ENCODE peak calls at places on chromosomes 1 and 21, in five cellular contexts. M is naive thymus-derived CD4-positive, alpha-beta T cell; G is GM23338; N is endodermal cell; Z is spleen. W is an unnamed sample.

GRCh38 chr1:233261206-233261605 is 34.3 kb downstream of the PCNX2 start:
- DNase-seq in M (no peak), G (no peak), N (no peak), Z (no peak), W (no peak)

GRCh38 chr1:168638884-168639283 is 62.5 kb downstream of the XCL1 start:
- DNase-seq in M (no peak), G (no peak), N (no peak), Z (no peak), W (no peak)

GRCh38 chr1:23699280-23700179 is 7.9 kb downstream of the RPL11 start:
- DNase-seq in M (no peak), G (no peak), N (no peak), Z (no peak), W (no peak)

GRCh38 chr1:227887697-227888403 is 59.9 kb downstream of the WNT9A start:
- DNase-seq in M (no peak), G (peak; percentile 79), N (peak; percentile 76), Z (peak; percentile 78), W (peak; percentile 92)

GRCh38 chr1:107138767-107139445 is 1.9 kb upstream of the NTNG1 start:
- DNase-seq in M (no peak), G (peak; percentile 11), N (peak; percentile 44), Z (no peak), W (no peak)

GRCh38 chr1:88293791-88294190 is 390.3 kb upstream of the PKN2 start:
- DNase-seq in M (no peak), G (no peak), N (no peak), Z (no peak), W (no peak)

GRCh38 chr1:34899471-34899870 is 30.0 kb downstream of the DLGAP3 start:
- DNase-seq in M (no peak), G (no peak), N (peak; percentile 24), Z (no peak), W (no peak)

GRCh38 chr1:155012760-155013602 is 10.4 kb downstream of the ZBTB7B start:
- DNase-seq in M (no peak), G (no peak), N (no peak), Z (peak; percentile 69), W (no peak)

GRCh38 chr1:152487871-152488270 is 22.7 kb upstream of the LCE5A start:
- DNase-seq in M (no peak), G (no peak), N (no peak), Z (no peak), W (no peak)

GRCh38 chr1:6003568-6004411 is 11.6 kb upstream of the NPHP4 start:
- DNase-seq in M (no peak), G (no peak), N (peak; percentile 76), Z (peak; percentile 35), W (no peak)

GRCh38 chr1:246002725-246003441 is 504.2 kb downstream of the SMYD3 start:
- DNase-seq in M (peak; percentile 73), G (peak; percentile 93), N (peak; percentile 97), Z (peak; percentile 94), W (peak; percentile 84)

GRCh38 chr1:181612100-181612499 is 128.8 kb downstream of the CACNA1E start:
- DNase-seq in M (no peak), G (no peak), N (no peak), Z (no peak), W (no peak)

GRCh38 chr1:244010191-244010590 is 40.9 kb upstream of the ZBTB18 start:
- DNase-seq in M (no peak), G (peak; percentile 61), N (peak; percentile 69), Z (no peak), W (no peak)

GRCh38 chr1:185338719-185339622 is 21.9 kb upstream of the IVNS1ABP start:
- DNase-seq in M (peak; percentile 61), G (peak; percentile 21), N (no peak), Z (peak; percentile 83), W (no peak)

GRCh38 chr1:77565321-77565720 is 117.1 kb downstream of the ZZZ3 start:
- DNase-seq in M (no peak), G (no peak), N (no peak), Z (no peak), W (no peak)

GRCh38 chr1:238898856-238899255 is 487.5 kb upstream of the CHRM3 start:
- DNase-seq in M (no peak), G (no peak), N (no peak), Z (no peak), W (no peak)

GRCh38 chr1:206012086-206012859 is 9.1 kb upstream of the RAB7B start:
- DNase-seq in M (peak; percentile 34), G (peak; percentile 56), N (peak; percentile 73), Z (peak; percentile 92), W (no peak)

GRCh38 chr1:224509881-224510280 is 75.3 kb upstream of the WDR26 start:
- DNase-seq in M (no peak), G (no peak), N (no peak), Z (no peak), W (no peak)

GRCh38 chr1:192639607-192640368 is 3.8 kb downstream of the RGS13 start:
- DNase-seq in M (no peak), G (no peak), N (no peak), Z (no peak), W (no peak)

GRCh38 chr1:108750476-108751191 is 4.2 kb downstream of the STXBP3 start:
- DNase-seq in M (no peak), G (no peak), N (no peak), Z (no peak), W (no peak)

GRCh38 chr1:169574336-169574735 is 11.9 kb downstream of the F5 start:
- DNase-seq in M (no peak), G (no peak), N (no peak), Z (no peak), W (no peak)

GRCh38 chr1:109821221-109821669 is 57.5 kb upstream of the EPS8L3 start:
- DNase-seq in M (no peak), G (no peak), N (peak; percentile 40), Z (peak; percentile 83), W (peak; percentile 70)

GRCh38 chr1:190000365-190000872 is 477.2 kb downstream of the BRINP3 start:
- DNase-seq in M (no peak), G (no peak), N (no peak), Z (no peak), W (no peak)

GRCh38 chr1:247496581-247497285 is 38.8 kb upstream of the OR2B11 start:
- DNase-seq in M (no peak), G (no peak), N (no peak), Z (no peak), W (no peak)

GRCh38 chr21:42102063-42102462 is 30.9 kb downstream of the UMODL1 start:
- DNase-seq in M (no peak), G (no peak), N (no peak), Z (no peak), W (peak; percentile 65)

GRCh38 chr1:23629728-23630290 is 61.8 kb upstream of the RPL11 start:
- DNase-seq in M (no peak), G (no peak), N (no peak), Z (no peak), W (no peak)

GRCh38 chr1:185491604-185492003 is 174.6 kb upstream of the IVNS1ABP start:
- DNase-seq in M (no peak), G (no peak), N (no peak), Z (no peak), W (no peak)

GRCh38 chr1:51566260-51566659 is 47.2 kb upstream of the EPS15 start:
- DNase-seq in M (no peak), G (no peak), N (no peak), Z (no peak), W (no peak)
- H3K4me1 ChIP-seq in M (peaks cover 22% of the 10 kb centered on the region), G (peaks cover 13% of the 10 kb centered on the region), N (no peaks in the 10 kb centered on the region), Z (peaks cover 39% of the 10 kb centered on the region), W (peaks cover 39% of the 10 kb centered on the region)

GRCh38 chr1:203122159-203122558 is 5.4 kb upstream of the ADORA1 start:
- DNase-seq in M (no peak), G (no peak), N (peak; percentile 22), Z (no peak), W (no peak)
- H3K4me3 ChIP-seq in M (no peak overlapping the region), G (no peak overlapping the region), N (no peak overlapping the region), Z (no peak overlapping the region), W (no peak overlapping the region)

GRCh38 chr1:44807364-44808062 is 362 bp upstream of the DYNLT4 start:
- DNase-seq in M (peak; percentile 95), G (peak; percentile 90), N (peak; percentile 98), Z (peak; percentile 99), W (peak; percentile 99)

GRCh38 chr1:44805311-44806024 is 1.7 kb downstream of the DYNLT4 start:
- DNase-seq in M (no peak), G (no peak), N (peak; percentile 52), Z (peak; percentile 79), W (no peak)

GRCh38 chr1:44806704-44807363 is at the start of gene DYNLT4:
- DNase-seq in M (no peak), G (no peak), N (no peak), Z (peak; percentile 70), W (no peak)

GRCh38 chr1:44808063-44808937 is at the start of gene BTBD19:
- DNase-seq in M (peak; percentile 12), G (peak; percentile 87), N (peak; percentile 94), Z (peak; percentile 90), W (peak; percentile 92)

GRCh38 chr1:44806025-44806703 is 987 bp downstream of the DYNLT4 start:
- DNase-seq in M (peak; percentile 11), G (no peak), N (no peak), Z (peak; percentile 85), W (no peak)
- H3K4me1 ChIP-seq in M (peaks cover 63% of the 10 kb centered on the region), G (peaks cover 36% of the 10 kb centered on the region), N (peaks cover 36% of the 10 kb centered on the region), Z (peaks cover 72% of the 10 kb centered on the region), W (peaks cover 55% of the 10 kb centered on the region)

GRCh38 chr1:18482721-18483425 is 2.1 kb downstream of the KLHDC7A start:
- DNase-seq in M (no peak), G (no peak), N (peak; percentile 42), Z (peak; percentile 68), W (no peak)

GRCh38 chr1:18480315-18481189 is at the start of gene KLHDC7A:
- DNase-seq in M (no peak), G (peak; percentile 94), N (peak; percentile 96), Z (peak; percentile 64), W (no peak)

GRCh38 chr1:18481921-18482701 is 1.4 kb downstream of the KLHDC7A start:
- DNase-seq in M (no peak), G (no peak), N (peak; percentile 70), Z (peak; percentile 67), W (no peak)

GRCh38 chr1:18479484-18479883 is 1.2 kb upstream of the KLHDC7A start:
- DNase-seq in M (no peak), G (no peak), N (no peak), Z (peak; percentile 7), W (no peak)

GRCh38 chr1:18481190-18481920 is 625 bp downstream of the KLHDC7A start:
- DNase-seq in M (no peak), G (no peak), N (peak; percentile 63), Z (peak; percentile 65), W (no peak)
- H3K4me3 ChIP-seq in M (no peak overlapping the region), G (peak overlapping the region; percentile 34), N (peak overlapping the region; percentile 63), Z (no peak overlapping the region), W (no peak overlapping the region)